ENCODE peak calls at places on chromosomes 5 and 9, in seven cellular contexts. K is stomach, T is A549, M is suprapubic skin, N is testis, H is sigmoid colon, R is ovary. J is an unnamed sample.

GRCh38 chr5:178483620-178484019 is 106.6 kb downstream of the COL23A1 start:
- DNase-seq in H (no peak), K (peak), N (peak), R (no peak), T (no peak), M (no peak), J (no peak)

GRCh38 chr5:83530186-83530585 is 58.6 kb downstream of the VCAN start:
- DNase-seq in K (no peak), T (no peak), M (no peak), R (no peak), N (no peak), H (no peak), J (no peak)

GRCh38 chr5:122192883-122193496 is 63.6 kb downstream of the ZNF474 start:
- DNase-seq in H (no peak), K (no peak), M (no peak), T (peak), R (peak), N (peak), J (no peak)

GRCh38 chr5:6950872-6951271 is 237.6 kb downstream of the TENT4A start:
- DNase-seq in N (no peak), M (no peak), T (no peak), R (no peak), H (no peak), K (no peak), J (no peak)

GRCh38 chr5:141040093-141040762 is 10.9 kb upstream of the PCDHB1 start:
- DNase-seq in N (peak), K (no peak), T (peak), M (no peak), H (no peak), R (peak), J (no peak)

GRCh38 chr5:170892201-170892600 is 30.4 kb downstream of the RANBP17 start:
- DNase-seq in N (no peak), T (no peak), R (no peak), K (no peak), H (no peak), M (no peak), J (no peak)

GRCh38 chr9:14418262-14419200 is 104.6 kb upstream of the NFIB start:
- DNase-seq in H (no peak), T (no peak), N (no peak), M (no peak), R (no peak), K (no peak), J (no peak)

GRCh38 chr5:116938488-116938887 is 363.9 kb upstream of the SEMA6A start:
- DNase-seq in H (no peak), M (no peak), T (no peak), R (no peak), N (no peak), K (no peak), J (no peak)

GRCh38 chr5:9903806-9904205 is 273.7 kb upstream of the TAS2R1 start:
- DNase-seq in R (no peak), H (no peak), K (no peak), M (no peak), N (no peak), T (no peak), J (no peak)

GRCh38 chr5:53343187-53343586 is 137.2 kb upstream of the FST start:
- DNase-seq in R (no peak), T (no peak), H (no peak), M (no peak), N (no peak), K (no peak), J (no peak)

GRCh38 chr5:74316064-74316586 is 324.4 kb downstream of the ENC1 start:
- DNase-seq in R (no peak), H (no peak), K (no peak), N (no peak), M (no peak), T (peak), J (no peak)

GRCh38 chr5:122258241-122258640 is 53.8 kb upstream of the SNCAIP start:
- DNase-seq in T (no peak), N (no peak), K (no peak), M (no peak), R (no peak), H (no peak), J (no peak)

GRCh38 chr5:168831438-168831837 is 252.3 kb upstream of the PANK3 start:
- DNase-seq in R (no peak), N (no peak), H (no peak), M (no peak), T (no peak), K (no peak), J (no peak)

GRCh38 chr9:137314561-137315560 is 12.8 kb upstream of the NRARP start:
- DNase-seq in M (peak), K (no peak), R (peak), N (no peak), T (no peak), H (peak), J (peak)

GRCh38 chr9:131181091-131181681 is 55.8 kb downstream of the NUP214 start:
- DNase-seq in H (no peak), R (no peak), N (no peak), T (no peak), K (no peak), M (no peak), J (no peak)

GRCh38 chr5:118545050-118545449 is 443.3 kb downstream of the DTWD2 start:
- DNase-seq in T (no peak), N (no peak), K (no peak), H (no peak), R (no peak), M (no peak), J (no peak)

GRCh38 chr5:51816427-51816826 is 433.2 kb downstream of the ISL1 start:
- DNase-seq in T (no peak), R (no peak), K (no peak), M (no peak), H (no peak), N (no peak), J (no peak)

GRCh38 chr5:15214010-15214409 is 286.0 kb upstream of the FBXL7 start:
- DNase-seq in K (no peak), M (no peak), R (no peak), N (no peak), T (no peak), H (no peak), J (no peak)

GRCh38 chr5:168211245-168211644 is 80.2 kb upstream of the WWC1 start:
- DNase-seq in M (no peak), N (no peak), H (no peak), R (no peak), T (no peak), K (no peak), J (no peak)

GRCh38 chr5:71982717-71983395 is 124.4 kb upstream of the MAP1B start:
- DNase-seq in K (no peak), M (no peak), T (no peak), N (no peak), H (no peak), R (no peak), J (no peak)

GRCh38 chr5:98106116-98107088 is 667.1 kb upstream of the RGMB start:
- DNase-seq in N (no peak), K (no peak), R (no peak), H (no peak), M (no peak), T (no peak), J (no peak)

GRCh38 chr5:10289353-10289752 is 18.3 kb downstream of the CMBL start:
- DNase-seq in N (no peak), R (no peak), K (peak), M (peak), H (no peak), T (no peak), J (no peak)

GRCh38 chr5:10019236-10019635 is 230.5 kb downstream of the ATPSCKMT start:
- DNase-seq in M (no peak), R (no peak), H (no peak), T (no peak), K (no peak), N (no peak), J (no peak)

GRCh38 chr9:98774746-98775145 is 21.6 kb downstream of the ANKS6 start:
- DNase-seq in K (no peak), H (no peak), N (no peak), R (no peak), T (peak), M (no peak), J (no peak)

GRCh38 chr5:74916831-74917710 is 50.9 kb upstream of the FAM169A start:
- DNase-seq in K (peak), R (no peak), N (no peak), T (peak), H (no peak), M (no peak), J (no peak)

GRCh38 chr5:139725073-139725830 is 70.4 kb upstream of the PSD2 start:
- DNase-seq in H (peak), M (no peak), T (peak), K (peak), R (peak), N (peak), J (no peak)

GRCh38 chr9:27933210-27934062 is 360.2 kb upstream of the C9orf72 start:
- DNase-seq in R (no peak), N (no peak), M (no peak), H (no peak), K (no peak), T (no peak), J (no peak)

GRCh38 chr5:164679461-164679860 is 1174.0 kb downstream of the MAT2B start:
- DNase-seq in R (no peak), M (no peak), K (no peak), T (no peak), H (no peak), N (no peak), J (no peak)

GRCh38 chr9:126326228-126327015 is at the start of gene MVB12B:
- DNase-seq in M (no peak), R (peak), K (peak), N (peak), T (peak), H (no peak), J (no peak)

GRCh38 chr5:14341571-14342225 is 198.6 kb downstream of the TRIO start:
- DNase-seq in M (no peak), R (no peak), H (no peak), K (no peak), T (no peak), N (no peak), J (no peak)

GRCh38 chr5:68884893-68885292 is 208.9 kb upstream of the SLC30A5 start:
- DNase-seq in M (no peak), K (no peak), N (no peak), T (peak), R (no peak), H (no peak), J (no peak)

GRCh38 chr9:124134526-124134925 is 123.0 kb downstream of the LHX2 start:
- DNase-seq in M (peak), K (no peak), R (no peak), T (no peak), N (no peak), H (no peak), J (peak)

GRCh38 chr9:114611516-114612271 is 603 bp downstream of the TMEM268 start:
- DNase-seq in K (peak), H (peak), M (no peak), N (peak), R (peak), T (peak), J (peak)

GRCh38 chr5:140574165-140574564 is 9.5 kb downstream of the SLC35A4 start:
- DNase-seq in K (no peak), T (no peak), H (no peak), N (peak), M (no peak), R (no peak), J (no peak)

GRCh38 chr9:77679088-77679487 is 31.0 kb upstream of the GNA14 start:
- DNase-seq in H (no peak), K (no peak), T (no peak), R (no peak), N (no peak), M (no peak), J (no peak)

GRCh38 chr5:1538276-1538675 is 14.5 kb upstream of the LPCAT1 start:
- DNase-seq in N (no peak), H (peak), M (peak), T (no peak), K (no peak), R (peak), J (peak)

GRCh38 chr5:1538741-1539392 is 15.1 kb upstream of the LPCAT1 start:
- DNase-seq in R (peak), T (no peak), K (no peak), N (peak), M (peak), H (peak), J (peak)

GRCh38 chr5:1537166-1538154 is 13.7 kb upstream of the LPCAT1 start:
- DNase-seq in K (no peak), N (peak), M (peak), H (peak), R (peak), T (no peak), J (no peak)

GRCh38 chr5:1535646-1536045 is 11.9 kb upstream of the LPCAT1 start:
- DNase-seq in T (no peak), M (no peak), R (no peak), N (no peak), K (no peak), H (no peak), J (no peak)

DNA sequence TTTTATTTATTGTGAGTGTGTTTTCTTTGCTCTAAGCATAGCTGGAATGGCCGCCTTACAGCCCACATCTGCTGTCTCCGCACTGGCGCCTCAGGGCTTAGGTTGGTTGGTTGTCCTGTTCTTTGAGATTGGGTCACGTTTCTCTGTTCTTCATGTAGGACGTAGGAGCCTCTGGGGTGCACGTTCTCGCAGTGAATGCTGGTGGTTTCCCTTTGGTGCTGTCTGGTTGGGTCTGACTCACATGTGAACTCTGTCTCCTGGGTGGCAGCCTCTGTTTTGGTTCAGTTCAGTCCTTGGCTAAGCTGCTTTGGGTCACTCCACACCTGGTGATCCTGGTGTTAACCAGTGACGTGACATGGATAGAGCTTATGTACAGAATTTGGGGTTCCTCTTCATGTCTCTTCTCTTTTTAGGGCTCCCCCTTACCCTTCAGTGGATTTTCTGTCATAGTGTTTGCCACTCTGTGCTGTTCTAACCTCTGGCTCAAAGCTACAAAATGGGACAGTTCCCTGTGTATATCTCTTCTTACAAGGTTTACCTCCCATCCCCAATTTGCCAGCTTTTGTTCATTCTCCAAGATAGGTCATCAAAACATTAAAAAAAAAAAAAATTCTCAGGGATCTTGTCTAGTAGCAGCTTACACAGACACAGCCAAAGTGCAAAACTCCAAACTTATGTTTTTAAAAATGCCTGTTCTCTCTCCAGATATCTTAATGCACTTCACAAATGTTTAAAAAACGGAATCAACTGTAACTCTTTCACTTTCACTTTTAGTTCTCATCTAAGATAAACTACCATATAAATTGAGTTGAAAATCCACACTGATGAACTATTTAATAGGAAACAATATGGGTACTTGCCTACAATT is 12.8 kb upstream of the LPCAT1 start:
- DNase-seq in R (peak), M (peak), K (peak), T (no peak), H (peak), N (peak), J (no peak)
- TF ChIP-seq POLR2A in R (no peak), M (no peak), K (no peak), T (no peak), H (no peak), N (no peak), J (no peak)

DNA sequence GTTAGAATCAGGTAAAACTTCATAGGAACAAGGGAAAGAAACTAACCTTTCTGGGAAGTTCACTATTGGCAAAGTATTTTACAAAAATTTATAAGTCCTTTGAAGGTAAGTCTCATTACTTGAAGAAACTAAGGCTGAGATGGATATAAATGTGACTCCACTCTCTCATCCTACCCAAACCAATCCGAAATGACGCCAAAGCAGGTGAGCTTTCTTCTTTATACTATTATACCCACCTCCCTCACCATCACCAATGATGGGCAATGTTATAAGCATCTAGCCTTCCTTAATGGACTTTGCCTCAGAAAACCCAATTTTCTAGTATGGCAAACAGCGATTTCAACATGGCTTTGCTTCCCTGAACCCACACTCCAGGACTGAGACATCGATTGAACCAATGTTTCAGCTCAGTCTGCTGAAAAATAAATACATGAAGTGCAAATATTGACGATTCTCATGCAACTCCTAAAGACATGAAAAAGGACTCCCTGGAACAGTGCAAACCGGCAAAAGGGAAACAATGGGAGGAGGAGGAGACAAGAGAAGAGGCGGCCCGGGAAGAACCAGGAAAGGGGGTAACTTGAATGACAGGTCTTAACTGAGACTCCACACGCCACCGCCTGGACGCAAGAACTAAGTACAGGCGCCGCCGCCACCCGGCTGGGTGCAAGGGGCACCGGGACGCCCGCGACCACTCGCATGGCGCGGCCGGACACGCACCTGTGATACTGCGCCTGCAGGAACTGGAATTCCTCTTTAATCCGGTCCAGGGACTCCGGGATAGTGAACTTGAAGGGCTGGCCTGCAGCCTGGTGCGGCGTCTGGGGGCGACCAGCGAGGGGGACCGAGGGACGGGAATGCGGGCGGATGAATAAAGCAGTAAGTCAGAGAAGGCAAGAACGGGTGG is 2.5 kb downstream of the TLE1 start:
- DNase-seq in N (peak), M (peak), T (peak), R (peak), K (peak), H (peak), J (peak)
- TF ChIP-seq CTCF in N (peak), M (peak), T (peak), R (peak), K (peak), H (peak), J (no peak)

GRCh38 chr5:128536229-128536860 is 1.7 kb downstream of the FBN2 start:
- DNase-seq in M (no peak), R (no peak), N (no peak), K (no peak), H (no peak), T (no peak), J (no peak)
- H3K4me3 ChIP-seq in M (no peak), R (peak), N (peak), K (peak), H (no peak), T (peak), J (no peak)

DNA sequence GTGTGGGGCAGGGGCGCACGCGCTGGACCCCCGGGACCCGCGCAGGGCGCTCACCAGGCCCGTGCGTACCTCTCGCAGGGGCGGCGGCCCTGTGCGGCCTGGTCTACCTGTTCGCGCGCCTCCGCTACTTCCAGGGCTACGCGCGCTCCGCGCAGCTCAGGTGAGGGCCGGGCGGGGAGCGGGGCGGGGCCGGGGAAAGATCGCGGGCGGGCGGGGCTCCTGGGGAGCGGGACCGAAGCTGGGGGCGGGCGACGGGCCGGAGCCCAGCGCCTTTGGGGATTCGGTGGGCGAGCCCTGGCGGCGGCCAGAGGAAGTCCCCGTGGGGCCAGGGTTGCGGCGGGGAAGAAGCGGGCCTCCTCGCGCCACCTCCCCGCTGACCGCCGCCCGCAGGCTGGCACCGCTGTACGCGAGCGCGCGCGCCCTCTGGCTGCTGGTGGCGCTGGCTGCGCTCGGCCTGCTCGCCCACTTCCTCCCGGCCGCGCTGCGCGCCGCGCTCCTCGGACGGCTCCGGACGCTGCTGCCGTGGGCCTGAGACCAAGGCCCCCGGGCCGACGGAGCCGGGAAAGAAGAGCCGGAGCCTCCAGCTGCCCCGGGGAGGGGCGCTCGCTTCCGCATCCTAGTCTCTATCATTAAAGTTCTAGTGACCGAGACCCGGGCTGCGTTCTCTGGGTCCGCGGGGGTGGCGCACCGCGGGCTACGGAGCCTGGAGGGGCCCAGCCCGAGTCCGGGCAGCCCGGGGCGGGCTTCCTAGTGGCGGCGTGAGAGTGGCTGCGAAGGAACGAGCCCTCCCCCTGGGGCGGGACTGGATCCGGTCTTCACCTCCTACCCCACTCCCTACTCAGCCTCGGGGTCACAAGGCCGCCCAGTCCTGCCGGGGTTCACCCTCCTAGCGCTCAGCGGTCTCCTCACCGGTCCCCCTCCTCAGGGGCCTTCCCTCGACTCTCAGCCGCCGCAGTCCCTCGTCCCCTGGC is 2.4 kb downstream of the LTC4S start:
- DNase-seq in T (no peak), K (peak), H (peak), N (peak), M (peak), R (peak), J (peak)
- TF ChIP-seq POLR2A in T (peak), K (no peak), H (peak), N (no peak), M (no peak), R (no peak), J (no peak)

DNA sequence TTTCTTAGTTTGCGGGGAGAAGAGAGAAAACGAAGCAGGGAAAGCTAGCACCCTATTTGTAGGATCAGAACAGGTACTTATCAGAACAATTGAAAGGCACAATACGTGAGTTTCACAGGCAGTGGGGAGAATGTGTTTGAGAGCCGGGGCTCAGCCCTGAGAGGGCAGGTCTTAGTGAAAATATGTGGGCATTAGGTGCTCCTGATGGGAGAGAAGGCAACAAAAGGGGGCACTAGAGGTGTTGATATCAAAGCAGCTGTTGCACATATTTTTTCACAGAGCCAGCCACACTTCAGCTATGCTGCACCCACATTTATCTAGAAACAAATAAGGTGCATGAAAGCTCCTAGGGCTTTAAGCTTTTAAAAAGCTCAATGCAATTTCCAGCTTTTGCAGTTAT is 99.7 kb upstream of the MAN2A1 start:
- DNase-seq in M (no peak), T (no peak), R (no peak), H (no peak), N (no peak), K (no peak), J (no peak)
- TF ChIP-seq CTCF in M (no peak), T (no peak), R (no peak), H (no peak), N (no peak), K (no peak), J (no peak)